ENCODE peak calls at places on chromosomes 2 and 18, in nine cellular contexts. F, T, Z, J, N, R, W, A and L are unnamed samples.

GRCh38 chr2:190871539-190871938 is 9.1 kb upstream of the GLS start:
- DNase-seq in F (peak; percentile 77), T (no peak), Z (no peak), J (no peak), N (no peak), R (no peak), W (no peak), A (no peak), L (no peak)

GRCh38 chr2:189425676-189426075 is 15.6 kb upstream of the WDR75 start:
- DNase-seq in F (no peak), T (no peak), Z (no peak), J (no peak), N (no peak), R (no peak), W (no peak), A (no peak), L (no peak)

GRCh38 chr2:158239271-158239670 is 137.6 kb downstream of the UPP2 start:
- DNase-seq in F (no peak), T (no peak), Z (no peak), J (no peak), N (no peak), R (no peak), W (no peak), A (no peak), L (no peak)

GRCh38 chr2:190722061-190722759 is 73.3 kb downstream of the NAB1 start:
- DNase-seq in F (no peak), T (no peak), Z (no peak), J (no peak), N (no peak), R (no peak), W (no peak), A (no peak), L (peak; percentile 42)

GRCh38 chr2:128638741-128639477 is 320.2 kb upstream of the HS6ST1 start:
- DNase-seq in F (no peak), T (peak; percentile 65), Z (no peak), J (no peak), N (no peak), R (no peak), W (no peak), A (no peak), L (no peak)

GRCh38 chr18:56787392-56787791 is 136.2 kb downstream of the WDR7 start:
- DNase-seq in F (no peak), T (no peak), Z (no peak), J (no peak), N (no peak), R (no peak), W (no peak), A (no peak), L (no peak)

GRCh38 chr2:227805578-227805977 is 8.1 kb upstream of the CCL20 start:
- DNase-seq in F (peak; percentile 14), T (no peak), Z (no peak), J (peak; percentile 65), N (no peak), R (no peak), W (no peak), A (no peak), L (no peak)

GRCh38 chr18:34661464-34662087 is 48.5 kb upstream of the DTNA start:
- DNase-seq in F (peak; percentile 22), T (peak; percentile 46), Z (no peak), J (no peak), N (no peak), R (no peak), W (no peak), A (no peak), L (peak; percentile 51)

GRCh38 chr2:75465317-75465998 is 95.3 kb downstream of the EVA1A start:
- DNase-seq in F (peak; percentile 31), T (peak; percentile 25), Z (no peak), J (no peak), N (no peak), R (no peak), W (no peak), A (no peak), L (no peak)

GRCh38 chr2:67498931-67499330 is 101.8 kb downstream of the ETAA1 start:
- DNase-seq in F (no peak), T (no peak), Z (no peak), J (no peak), N (no peak), R (no peak), W (no peak), A (no peak), L (no peak)

GRCh38 chr2:195961873-195962272 is 106.8 kb downstream of the DNAH7 start:
- DNase-seq in F (no peak), T (no peak), Z (no peak), J (no peak), N (no peak), R (no peak), W (no peak), A (no peak), L (peak; percentile 44)

GRCh38 chr2:170531876-170532275 is 183.3 kb upstream of the SP5 start:
- DNase-seq in F (no peak), T (no peak), Z (no peak), J (no peak), N (no peak), R (no peak), W (no peak), A (no peak), L (no peak)
- TF ChIP-seq CTCF in F (no peak), T (no peak), Z (no peak), J (no peak), N (no peak), R (no peak), W (no peak), A (no peak), L (no peak)

DNA sequence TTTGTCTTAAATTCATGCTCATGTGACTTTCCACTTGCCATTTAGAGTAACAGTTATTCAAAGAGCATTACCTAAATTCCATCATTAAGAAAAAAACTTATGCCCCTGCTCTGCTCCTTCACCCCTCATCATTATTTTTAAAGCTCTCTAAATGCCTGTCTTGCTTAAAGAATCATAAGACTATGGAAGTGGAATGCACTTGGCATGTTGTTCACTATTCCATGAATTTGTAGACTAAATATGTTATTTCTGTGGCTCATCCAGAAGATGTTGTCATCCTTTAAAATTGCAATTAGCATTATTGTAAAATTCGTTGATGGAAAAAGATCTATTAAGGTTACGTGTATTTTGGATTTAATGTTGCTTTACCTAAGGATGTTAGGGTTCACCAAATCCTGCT is 61.8 kb downstream of the FMNL2 start:
- DNase-seq in F (peak; percentile 65), T (no peak), Z (no peak), J (no peak), N (no peak), R (no peak), W (no peak), A (no peak), L (no peak)
- TF ChIP-seq CTCF in F (no peak), T (no peak), Z (no peak), J (no peak), N (no peak), R (no peak), W (no peak), A (no peak), L (no peak)

GRCh38 chr2:224248944-224249371 is 152.9 kb downstream of the FAM124B start:
- DNase-seq in F (no peak), T (no peak), Z (no peak), J (no peak), N (no peak), R (no peak), W (no peak), A (no peak), L (no peak)

GRCh38 chr2:224257176-224257575 is 144.7 kb downstream of the FAM124B start:
- DNase-seq in F (no peak), T (no peak), Z (no peak), J (no peak), N (no peak), R (no peak), W (no peak), A (no peak), L (no peak)

GRCh38 chr2:224252601-224253000 is 149.3 kb downstream of the FAM124B start:
- DNase-seq in F (peak; percentile 39), T (no peak), Z (no peak), J (no peak), N (no peak), R (no peak), W (no peak), A (no peak), L (no peak)

DNA sequence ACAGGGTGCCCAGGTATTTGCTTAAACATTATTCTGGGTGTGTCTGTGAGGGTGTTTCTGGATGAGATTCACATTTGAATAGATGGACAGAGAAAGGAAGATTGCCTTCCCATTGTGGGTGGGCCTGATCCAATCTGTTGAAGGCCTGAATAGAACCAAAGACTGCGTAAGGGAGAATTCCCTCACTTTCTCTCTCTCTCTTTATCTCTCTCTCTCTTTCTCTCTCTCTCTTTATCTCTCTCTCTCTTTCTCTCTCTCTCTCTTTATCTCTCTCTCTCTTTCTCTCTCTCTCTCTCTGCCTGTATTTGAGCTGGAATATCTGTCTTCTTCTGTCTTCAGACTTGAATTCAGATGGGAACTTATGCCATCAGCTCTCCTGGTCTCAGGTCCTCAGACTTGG is 148.4 kb downstream of the FAM124B start:
- DNase-seq in F (no peak), T (no peak), Z (no peak), J (no peak), N (no peak), R (no peak), W (no peak), A (no peak), L (no peak)
- TF ChIP-seq CTCF in F (no peak), T (no peak), Z (no peak), J (no peak), N (no peak), R (no peak), W (no peak), A (no peak), L (no peak)

DNA sequence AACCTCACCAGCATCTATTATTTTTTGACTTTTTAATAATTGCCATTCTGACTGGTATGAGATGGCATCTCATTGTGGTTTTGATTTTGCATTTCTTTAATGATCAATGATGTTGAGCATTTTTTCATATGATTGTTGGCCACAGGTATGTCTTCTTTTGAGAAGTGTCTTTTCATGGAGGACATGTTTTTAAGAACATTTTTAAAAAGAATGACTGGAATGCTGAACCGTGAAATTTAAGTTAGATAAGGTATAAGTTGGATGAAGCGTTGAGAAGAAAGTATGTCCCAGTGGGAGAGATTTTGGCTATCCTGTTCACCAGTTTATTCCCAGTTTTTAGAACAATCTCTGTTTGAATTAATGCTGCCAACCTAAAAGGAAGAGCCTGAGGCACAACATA is 365.9 kb downstream of the CELF4 start:
- DNase-seq in F (peak; percentile 65), T (no peak), Z (no peak), J (no peak), N (no peak), R (no peak), W (no peak), A (no peak), L (no peak)
- TF ChIP-seq CTCF in F (no peak), T (no peak), Z (no peak), J (no peak), N (no peak), R (no peak), W (no peak), A (no peak), L (no peak)

GRCh38 chr18:42798606-42799005 is 316.9 kb downstream of the RIT2 start:
- DNase-seq in F (no peak), T (no peak), Z (no peak), J (no peak), N (no peak), R (no peak), W (no peak), A (no peak), L (no peak)

GRCh38 chr18:42792731-42793130 is 322.8 kb downstream of the RIT2 start:
- DNase-seq in F (peak; percentile 22), T (peak; percentile 1), Z (no peak), J (no peak), N (no peak), R (no peak), W (no peak), A (no peak), L (no peak)
- TF ChIP-seq CTCF in F (no peak), T (no peak), Z (no peak), J (no peak), N (no peak), R (no peak), W (no peak), A (no peak), L (no peak)